ENCODE peak calls at places on chromosomes 7 and 10, in seven cellular contexts. X is ascending aorta, Z is MM.1S, D is fibroblast of the aortic adventitia, T is progenitor cell of endocrine pancreas, F is Peyer's patch, C is type B pancreatic cell. G is an unnamed sample.

GRCh38 chr7:24349339-24349738 is 65.3 kb downstream of the NPY start:
- DNase-seq in X (no peak), Z (no peak), D (no peak), T (no peak), F (no peak), C (no peak), G (no peak)

GRCh38 chr7:3301831-3302618 is 973 bp downstream of the SDK1 start:
- DNase-seq in X (no peak), Z (no peak), D (peak), T (peak), F (no peak), C (no peak), G (peak)

GRCh38 chr7:20122073-20122472 is 95.1 kb downstream of the MACC1 start:
- DNase-seq in X (no peak), Z (no peak), D (no peak), T (no peak), F (no peak), C (no peak), G (no peak)

GRCh38 chr10:33492914-33493313 is 158.4 kb upstream of the NRP1 start:
- DNase-seq in X (no peak), Z (no peak), D (peak), T (no peak), F (no peak), C (no peak), G (no peak)

GRCh38 chr10:29130190-29130673 is 158.6 kb upstream of the LYZL1 start:
- DNase-seq in X (no peak), Z (peak), D (peak), T (peak), F (no peak), C (no peak), G (no peak)

GRCh38 chr7:94675356-94675755 is 19.4 kb upstream of the SGCE start:
- DNase-seq in X (no peak), Z (no peak), D (no peak), T (no peak), F (no peak), C (no peak), G (no peak)

GRCh38 chr7:112462236-112462635 is 12.0 kb downstream of the IFRD1 start:
- DNase-seq in X (no peak), Z (no peak), D (peak), T (no peak), F (peak), C (no peak), G (no peak)

GRCh38 chr7:45922810-45923209 is 1.7 kb upstream of the IGFBP3 start:
- DNase-seq in X (no peak), Z (peak), D (no peak), T (no peak), F (peak), C (no peak), G (no peak)

GRCh38 chr10:25899304-25899703 is 34.7 kb upstream of the MYO3A start:
- DNase-seq in X (no peak), Z (no peak), D (no peak), T (no peak), F (no peak), C (no peak), G (no peak)

GRCh38 chr10:84452006-84452405 is 123.6 kb downstream of the CCSER2 start:
- DNase-seq in X (no peak), Z (no peak), D (no peak), T (no peak), F (no peak), C (no peak), G (no peak)

GRCh38 chr10:61995093-61995492 is 93.6 kb downstream of the ARID5B start:
- DNase-seq in X (no peak), Z (no peak), D (no peak), T (no peak), F (no peak), C (no peak), G (no peak)

GRCh38 chr10:114304566-114305421 is 65.7 kb downstream of the VWA2 start:
- DNase-seq in X (no peak), Z (peak), D (no peak), T (peak), F (peak), C (no peak), G (peak)

GRCh38 chr10:86837663-86838062 is 81.2 kb downstream of the BMPR1A start:
- DNase-seq in X (no peak), Z (no peak), D (no peak), T (no peak), F (no peak), C (no peak), G (no peak)

GRCh38 chr7:123004931-123005330 is 9.4 kb upstream of the TAS2R16 start:
- DNase-seq in X (no peak), Z (no peak), D (no peak), T (no peak), F (no peak), C (no peak), G (no peak)

GRCh38 chr7:88668591-88668990 is 90.9 kb upstream of the ZNF804B start:
- DNase-seq in X (no peak), Z (no peak), D (no peak), T (no peak), F (no peak), C (no peak), G (no peak)

GRCh38 chr7:117192108-117192507 is 130.8 kb downstream of the WNT2 start:
- DNase-seq in X (no peak), Z (no peak), D (no peak), T (no peak), F (no peak), C (no peak), G (no peak)

GRCh38 chr10:50417906-50418697 is 166.8 kb upstream of the ASAH2 start:
- DNase-seq in X (no peak), Z (no peak), D (peak), T (peak), F (peak), C (peak), G (no peak)
- TF ChIP-seq CTCF in X (no peak), Z (no peak), D (no peak), T (no peak), F (no peak), C (no peak), G (no peak)

DNA sequence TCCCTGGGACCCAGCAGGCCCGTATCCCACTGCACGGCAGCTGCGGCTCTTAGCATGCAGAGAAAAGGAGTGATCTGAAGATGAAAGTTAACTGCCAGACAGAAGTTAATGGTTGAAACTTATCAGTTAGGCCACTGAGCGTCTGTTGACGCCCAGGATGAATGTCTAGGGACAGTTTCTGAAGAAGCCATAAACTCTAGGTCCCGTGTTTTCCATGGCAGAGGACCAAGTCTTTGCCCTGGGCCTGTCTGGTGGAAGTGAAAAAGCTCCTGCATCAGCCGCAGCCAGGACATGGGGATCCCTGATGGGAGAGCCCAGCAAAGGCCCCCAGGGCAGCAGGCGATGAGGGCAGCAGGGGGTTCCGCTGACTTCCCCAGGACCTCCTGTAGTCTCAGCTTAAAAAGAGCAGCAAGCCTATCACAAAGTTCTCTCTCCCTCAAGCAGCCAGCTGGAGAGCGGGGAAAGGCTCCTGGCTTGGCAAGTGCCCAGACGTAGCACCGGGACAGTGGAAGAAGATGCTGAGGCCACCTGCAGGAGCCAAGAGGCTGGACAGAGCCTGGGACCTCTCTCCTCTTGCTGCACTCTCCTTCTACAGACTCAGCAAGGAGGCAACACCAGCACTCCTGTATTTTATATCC is 79.6 kb downstream of the TNS3 start:
- DNase-seq in X (no peak), Z (no peak), D (no peak), T (no peak), F (peak), C (no peak), G (no peak)
- TF ChIP-seq CTCF in X (no peak), Z (no peak), D (no peak), T (no peak), F (no peak), C (no peak), G (no peak)

DNA sequence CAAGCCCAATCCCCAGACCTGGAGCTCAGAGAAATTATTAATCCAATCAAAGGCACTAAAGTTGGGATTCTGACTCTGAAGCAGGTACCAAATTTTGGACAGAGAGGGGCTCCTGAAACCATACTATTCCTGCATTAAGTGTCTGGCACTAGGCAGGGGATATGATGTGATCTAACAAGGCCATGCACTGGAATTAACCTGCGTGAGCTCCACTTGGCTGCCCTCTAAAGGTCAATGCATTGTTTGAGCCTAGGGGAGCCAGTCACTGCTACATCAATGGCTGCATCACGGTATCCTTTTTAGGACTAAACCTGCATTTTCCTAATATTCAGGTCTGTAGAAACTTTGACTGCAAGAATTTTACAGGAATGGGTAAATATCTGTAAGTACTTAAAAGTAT is 42.1 kb downstream of the ST8SIA6 start:
- DNase-seq in X (no peak), Z (no peak), D (no peak), T (no peak), F (no peak), C (no peak), G (no peak)
- TF ChIP-seq CTCF in X (no peak), Z (no peak), D (no peak), T (peak), F (peak), C (no peak), G (no peak)

DNA sequence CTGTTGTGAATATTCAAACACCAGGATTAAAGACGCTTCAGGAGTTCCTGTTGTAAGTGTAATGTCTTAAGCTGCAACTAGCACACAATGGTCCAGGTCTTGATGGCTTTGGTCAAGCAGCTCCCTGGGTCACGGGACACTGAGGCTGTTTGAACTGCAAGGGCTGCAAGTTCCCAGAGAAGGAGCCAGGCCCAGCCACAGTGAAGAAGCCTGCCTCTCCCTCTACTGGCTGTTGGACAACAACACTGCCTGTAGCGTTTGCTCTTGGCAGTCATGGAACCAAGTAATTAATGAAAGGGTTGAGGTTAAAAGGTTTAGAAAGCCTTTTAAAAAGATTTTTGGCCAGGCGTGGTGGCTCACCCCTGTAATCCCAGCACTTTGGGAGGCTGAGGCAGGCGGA is 31.9 kb upstream of the GUSB start:
- DNase-seq in X (no peak), Z (no peak), D (peak), T (no peak), F (peak), C (no peak), G (no peak)
- TF ChIP-seq CTCF in X (no peak), Z (no peak), D (peak), T (peak), F (peak), C (peak), G (no peak)

DNA sequence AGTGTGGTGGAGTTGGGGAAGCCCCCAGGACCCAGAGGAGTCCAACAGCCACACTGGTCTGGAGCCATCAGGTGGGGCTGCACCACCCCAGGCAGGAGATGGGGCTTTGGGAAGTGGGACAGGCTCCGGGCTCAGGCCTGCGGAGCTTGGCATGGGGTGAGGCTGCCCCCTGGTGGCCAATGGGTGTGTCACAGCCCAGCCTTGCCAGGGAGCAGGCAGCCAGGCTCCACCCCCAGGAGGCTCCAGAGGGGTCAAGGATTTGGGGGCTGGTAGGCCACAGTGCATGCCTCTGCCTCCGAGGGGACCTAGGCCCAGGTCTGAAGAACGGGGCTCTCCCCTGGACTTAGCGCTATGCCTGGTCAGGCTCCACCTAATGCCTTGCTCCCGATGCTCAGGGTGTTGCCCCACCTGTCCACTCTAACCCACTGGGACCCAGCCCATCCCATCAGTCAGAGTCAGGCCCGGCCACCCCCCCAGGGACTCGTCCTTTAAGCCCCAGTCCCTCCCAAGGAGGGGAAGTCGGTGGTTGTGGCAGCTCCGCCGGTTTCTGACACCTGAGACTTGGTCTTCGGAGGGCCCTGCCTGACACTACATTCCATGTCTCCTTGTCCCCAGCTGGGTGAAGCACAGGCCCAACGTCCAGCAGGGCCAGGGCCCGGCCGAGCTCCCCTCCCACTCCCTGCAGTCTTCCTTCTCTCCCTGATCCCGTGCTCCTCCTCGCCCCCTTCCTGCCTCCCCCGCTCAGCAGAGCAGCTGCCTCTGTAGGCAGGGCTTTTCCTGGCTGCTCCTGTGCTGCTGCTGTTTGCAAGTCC is 11.3 kb upstream of the SAMD8 start:
- DNase-seq in X (no peak), Z (peak), D (peak), T (peak), F (peak), C (peak), G (peak)
- TF ChIP-seq CTCF in X (peak), Z (peak), D (peak), T (peak), F (peak), C (peak), G (peak)

GRCh38 chr10:15088428-15089261 is at the start of gene ACBD7:
- DNase-seq in X (no peak), Z (peak), D (peak), T (peak), F (peak), C (peak), G (peak)
- TF ChIP-seq CTCF in X (peak), Z (peak), D (peak), T (peak), F (peak), C (peak), G (peak)

G was measured in natural killer cell.